ENCODE peak calls at places on chromosomes 3 and 15, in seven cellular contexts. One of them, this sample, is unnamed.

GRCh38 chr3:153284282-153284938 is 122.4 kb downstream of the RAP2B start:
- DNase-seq in fibroblast of the aortic adventitia: peak; percentile 97
- DNase-seq in H7: no peak
- DNase-seq in mammary epithelial cell: peak; percentile 81
- DNase-seq in colonic mucosa: peak; percentile 30
- DNase-seq in Peyer's patch: no peak
- DNase-seq in tibial artery: peak; percentile 80
- DNase-seq in this sample: no peak

GRCh38 chr3:84980011-84980410 is 21.2 kb downstream of the CADM2 start:
- DNase-seq in fibroblast of the aortic adventitia: no peak
- DNase-seq in H7: no peak
- DNase-seq in mammary epithelial cell: no peak
- DNase-seq in colonic mucosa: no peak
- DNase-seq in Peyer's patch: no peak
- DNase-seq in tibial artery: no peak
- DNase-seq in this sample: peak; percentile 75

GRCh38 chr15:31070867-31071266 is 30.7 kb downstream of the TRPM1 start:
- DNase-seq in fibroblast of the aortic adventitia: no peak
- DNase-seq in H7: no peak
- DNase-seq in mammary epithelial cell: no peak
- DNase-seq in colonic mucosa: no peak
- DNase-seq in Peyer's patch: no peak
- DNase-seq in tibial artery: no peak
- DNase-seq in this sample: no peak

GRCh38 chr15:62853114-62853832 is 189.3 kb upstream of the TPM1 start:
- DNase-seq in fibroblast of the aortic adventitia: no peak
- DNase-seq in H7: no peak
- DNase-seq in mammary epithelial cell: peak; percentile 54
- DNase-seq in colonic mucosa: no peak
- DNase-seq in Peyer's patch: no peak
- DNase-seq in tibial artery: no peak
- DNase-seq in this sample: no peak

GRCh38 chr15:22810735-22811338 is 24.4 kb downstream of the NIPA1 start:
- DNase-seq in fibroblast of the aortic adventitia: no peak
- DNase-seq in H7: no peak
- DNase-seq in mammary epithelial cell: no peak
- DNase-seq in colonic mucosa: no peak
- DNase-seq in Peyer's patch: no peak
- DNase-seq in tibial artery: no peak
- DNase-seq in this sample: no peak

GRCh38 chr3:100209948-100210776 is 50.6 kb upstream of the TBC1D23 start:
- DNase-seq in fibroblast of the aortic adventitia: peak; percentile 4
- DNase-seq in H7: no peak
- DNase-seq in mammary epithelial cell: no peak
- DNase-seq in colonic mucosa: no peak
- DNase-seq in Peyer's patch: no peak
- DNase-seq in tibial artery: no peak
- DNase-seq in this sample: no peak

GRCh38 chr15:52496776-52497470 is 31.8 kb downstream of the MYO5A start:
- DNase-seq in fibroblast of the aortic adventitia: peak; percentile 38
- DNase-seq in H7: no peak
- DNase-seq in mammary epithelial cell: peak; percentile 86
- DNase-seq in colonic mucosa: no peak
- DNase-seq in Peyer's patch: no peak
- DNase-seq in tibial artery: no peak
- DNase-seq in this sample: no peak

GRCh38 chr3:78927787-78928186 is 840.0 kb downstream of the ROBO1 start:
- DNase-seq in fibroblast of the aortic adventitia: no peak
- DNase-seq in H7: no peak
- DNase-seq in mammary epithelial cell: no peak
- DNase-seq in colonic mucosa: no peak
- DNase-seq in Peyer's patch: no peak
- DNase-seq in tibial artery: no peak
- DNase-seq in this sample: no peak

GRCh38 chr15:77784361-77785292 is 151.9 kb upstream of the LINGO1 start:
- DNase-seq in fibroblast of the aortic adventitia: peak; percentile 7
- DNase-seq in H7: peak; percentile 89
- DNase-seq in mammary epithelial cell: no peak
- DNase-seq in colonic mucosa: peak; percentile 25
- DNase-seq in Peyer's patch: no peak
- DNase-seq in tibial artery: no peak
- DNase-seq in this sample: peak; percentile 34

GRCh38 chr3:147816770-147817169 is 407.6 kb downstream of the ZIC1 start:
- DNase-seq in fibroblast of the aortic adventitia: peak; percentile 63
- DNase-seq in H7: no peak
- DNase-seq in mammary epithelial cell: no peak
- DNase-seq in colonic mucosa: peak; percentile 84
- DNase-seq in Peyer's patch: peak; percentile 70
- DNase-seq in tibial artery: no peak
- DNase-seq in this sample: no peak

GRCh38 chr3:172268896-172269295 is 179.4 kb downstream of the GHSR start:
- DNase-seq in fibroblast of the aortic adventitia: no peak
- DNase-seq in H7: no peak
- DNase-seq in mammary epithelial cell: no peak
- DNase-seq in colonic mucosa: no peak
- DNase-seq in Peyer's patch: no peak
- DNase-seq in tibial artery: no peak
- DNase-seq in this sample: no peak

GRCh38 chr3:14534379-14535191 is 5.6 kb downstream of the GRIP2 start:
- DNase-seq in fibroblast of the aortic adventitia: no peak
- DNase-seq in H7: peak; percentile 89
- DNase-seq in mammary epithelial cell: no peak
- DNase-seq in colonic mucosa: no peak
- DNase-seq in Peyer's patch: no peak
- DNase-seq in tibial artery: no peak
- DNase-seq in this sample: no peak

GRCh38 chr3:192215-192929 is 4.2 kb upstream of the CHL1 start:
- DNase-seq in fibroblast of the aortic adventitia: no peak
- DNase-seq in H7: no peak
- DNase-seq in mammary epithelial cell: no peak
- DNase-seq in colonic mucosa: no peak
- DNase-seq in Peyer's patch: no peak
- DNase-seq in tibial artery: no peak
- DNase-seq in this sample: no peak

GRCh38 chr15:40192942-40193341 is 32.1 kb downstream of the BUB1B start:
- DNase-seq in fibroblast of the aortic adventitia: peak; percentile 84
- DNase-seq in H7: no peak
- DNase-seq in mammary epithelial cell: peak; percentile 4
- DNase-seq in colonic mucosa: no peak
- DNase-seq in Peyer's patch: no peak
- DNase-seq in tibial artery: no peak
- DNase-seq in this sample: no peak

GRCh38 chr3:63814300-63814699 is 4.8 kb upstream of the C3orf49 start:
- DNase-seq in fibroblast of the aortic adventitia: peak; percentile 27
- DNase-seq in H7: peak; percentile 39
- DNase-seq in mammary epithelial cell: no peak
- DNase-seq in colonic mucosa: no peak
- DNase-seq in Peyer's patch: no peak
- DNase-seq in tibial artery: no peak
- DNase-seq in this sample: no peak

GRCh38 chr3:32894977-32895376 is 56.5 kb upstream of the CCR4 start:
- DNase-seq in fibroblast of the aortic adventitia: no peak
- DNase-seq in H7: no peak
- DNase-seq in mammary epithelial cell: no peak
- DNase-seq in colonic mucosa: no peak
- DNase-seq in Peyer's patch: no peak
- DNase-seq in tibial artery: no peak
- DNase-seq in this sample: no peak

GRCh38 chr3:62718011-62718410 is 157.2 kb downstream of the CADPS start:
- DNase-seq in fibroblast of the aortic adventitia: no peak
- DNase-seq in H7: no peak
- DNase-seq in mammary epithelial cell: peak; percentile 37
- DNase-seq in colonic mucosa: no peak
- DNase-seq in Peyer's patch: no peak
- DNase-seq in tibial artery: no peak
- DNase-seq in this sample: no peak

GRCh38 chr15:43519207-43519606 is 1.8 kb downstream of the MAP1A start:
- DNase-seq in fibroblast of the aortic adventitia: no peak
- DNase-seq in H7: peak; percentile 10
- DNase-seq in mammary epithelial cell: no peak
- DNase-seq in colonic mucosa: no peak
- DNase-seq in Peyer's patch: no peak
- DNase-seq in tibial artery: no peak
- DNase-seq in this sample: peak; percentile 29

GRCh38 chr3:167675835-167676234 is 22.1 kb upstream of the WDR49 start:
- DNase-seq in fibroblast of the aortic adventitia: peak; percentile 1
- DNase-seq in H7: no peak
- DNase-seq in mammary epithelial cell: no peak
- DNase-seq in colonic mucosa: no peak
- DNase-seq in Peyer's patch: no peak
- DNase-seq in tibial artery: no peak
- DNase-seq in this sample: no peak

GRCh38 chr15:99369250-99369649 is 118.0 kb downstream of the LRRC28 start:
- DNase-seq in fibroblast of the aortic adventitia: no peak
- DNase-seq in H7: no peak
- DNase-seq in mammary epithelial cell: no peak
- DNase-seq in colonic mucosa: no peak
- DNase-seq in Peyer's patch: no peak
- DNase-seq in tibial artery: no peak
- DNase-seq in this sample: no peak
- H3K4me3 ChIP-seq in fibroblast of the aortic adventitia: no peak overlapping the region
- H3K4me3 ChIP-seq in H7: no peak overlapping the region
- H3K4me3 ChIP-seq in mammary epithelial cell: no peak overlapping the region
- H3K4me3 ChIP-seq in colonic mucosa: no peak overlapping the region
- H3K4me3 ChIP-seq in Peyer's patch: no peak overlapping the region
- H3K4me3 ChIP-seq in tibial artery: no peak overlapping the region
- H3K4me3 ChIP-seq in this sample: no peak overlapping the region

GRCh38 chr3:161314836-161315391 is 56.4 kb downstream of the SPTSSB start:
- DNase-seq in fibroblast of the aortic adventitia: peak; percentile 9
- DNase-seq in H7: no peak
- DNase-seq in mammary epithelial cell: peak; percentile 12
- DNase-seq in colonic mucosa: no peak
- DNase-seq in Peyer's patch: no peak
- DNase-seq in tibial artery: no peak
- DNase-seq in this sample: no peak
- H3K4me3 ChIP-seq in fibroblast of the aortic adventitia: no peak overlapping the region
- H3K4me3 ChIP-seq in H7: no peak overlapping the region
- H3K4me3 ChIP-seq in mammary epithelial cell: no peak overlapping the region
- H3K4me3 ChIP-seq in colonic mucosa: no peak overlapping the region
- H3K4me3 ChIP-seq in Peyer's patch: no peak overlapping the region
- H3K4me3 ChIP-seq in tibial artery: no peak overlapping the region
- H3K4me3 ChIP-seq in this sample: no peak overlapping the region

DNA sequence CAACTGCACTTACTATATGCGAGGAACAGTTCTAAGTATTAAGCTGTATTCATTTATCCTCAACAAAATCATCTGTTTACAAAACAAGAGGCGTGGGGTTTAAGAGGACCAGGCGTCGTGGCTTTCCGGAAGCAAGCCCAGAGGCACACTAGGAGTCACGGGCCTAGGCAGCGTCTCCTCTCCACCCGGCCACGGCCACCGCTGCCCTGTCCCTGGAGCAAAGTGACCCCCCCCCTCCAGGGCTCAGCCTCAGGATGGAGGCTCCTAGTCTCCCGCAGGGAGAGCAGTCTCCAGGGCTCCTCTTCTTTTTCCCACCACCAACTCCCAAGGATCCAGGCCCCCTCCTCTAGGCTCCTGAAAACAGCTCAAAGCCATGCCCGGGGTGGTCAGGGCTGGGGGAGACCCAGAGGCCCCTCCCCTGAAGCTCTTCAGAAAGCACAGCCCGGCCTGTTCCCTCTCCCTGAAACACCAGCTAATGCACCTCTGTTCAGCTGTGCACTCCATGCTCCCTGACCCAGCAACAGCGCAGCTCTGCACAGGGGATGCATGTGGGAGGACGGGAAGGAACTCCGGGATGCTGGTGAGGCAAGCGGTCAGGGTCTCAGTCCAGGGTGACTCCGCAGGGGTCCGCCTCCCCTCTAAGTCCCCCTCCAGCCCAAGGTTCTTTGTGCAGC is 16.8 kb downstream of the TNK2 start:
- DNase-seq in fibroblast of the aortic adventitia: no peak
- DNase-seq in H7: no peak
- DNase-seq in mammary epithelial cell: no peak
- DNase-seq in colonic mucosa: no peak
- DNase-seq in Peyer's patch: no peak
- DNase-seq in tibial artery: no peak
- DNase-seq in this sample: no peak
- H3K4me3 ChIP-seq in fibroblast of the aortic adventitia: peak overlapping the region; percentile 63
- H3K4me3 ChIP-seq in H7: no peak overlapping the region
- H3K4me3 ChIP-seq in mammary epithelial cell: no peak overlapping the region
- H3K4me3 ChIP-seq in colonic mucosa: no peak overlapping the region
- H3K4me3 ChIP-seq in Peyer's patch: peak overlapping the region; percentile 7
- H3K4me3 ChIP-seq in tibial artery: peak overlapping the region; percentile 49
- H3K4me3 ChIP-seq in this sample: no peak overlapping the region

GRCh38 chr15:56734013-56734625 is 810 bp upstream of the ZNF280D start:
- DNase-seq in fibroblast of the aortic adventitia: no peak
- DNase-seq in H7: no peak
- DNase-seq in mammary epithelial cell: peak; percentile 20
- DNase-seq in colonic mucosa: no peak
- DNase-seq in Peyer's patch: no peak
- DNase-seq in tibial artery: no peak
- DNase-seq in this sample: no peak
- H3K4me3 ChIP-seq in fibroblast of the aortic adventitia: no peak overlapping the region
- H3K4me3 ChIP-seq in H7: no peak overlapping the region
- H3K4me3 ChIP-seq in mammary epithelial cell: peak overlapping the region; percentile 75
- H3K4me3 ChIP-seq in colonic mucosa: peak overlapping the region; percentile 61
- H3K4me3 ChIP-seq in Peyer's patch: no peak overlapping the region
- H3K4me3 ChIP-seq in tibial artery: peak overlapping the region; percentile 84
- H3K4me3 ChIP-seq in this sample: no peak overlapping the region

GRCh38 chr3:143604849-143605660 is 243.2 kb downstream of the SLC9A9 start:
- DNase-seq in fibroblast of the aortic adventitia: no peak
- DNase-seq in H7: no peak
- DNase-seq in mammary epithelial cell: no peak
- DNase-seq in colonic mucosa: no peak
- DNase-seq in Peyer's patch: no peak
- DNase-seq in tibial artery: no peak
- DNase-seq in this sample: no peak

GRCh38 chr3:143612541-143612940 is 235.7 kb downstream of the SLC9A9 start:
- DNase-seq in fibroblast of the aortic adventitia: no peak
- DNase-seq in H7: no peak
- DNase-seq in mammary epithelial cell: peak; percentile 27
- DNase-seq in colonic mucosa: no peak
- DNase-seq in Peyer's patch: no peak
- DNase-seq in tibial artery: no peak
- DNase-seq in this sample: no peak

GRCh38 chr3:143613226-143613625 is 235.0 kb downstream of the SLC9A9 start:
- DNase-seq in fibroblast of the aortic adventitia: no peak
- DNase-seq in H7: no peak
- DNase-seq in mammary epithelial cell: peak; percentile 37
- DNase-seq in colonic mucosa: no peak
- DNase-seq in Peyer's patch: no peak
- DNase-seq in tibial artery: no peak
- DNase-seq in this sample: no peak

GRCh38 chr3:143605661-143605950 is 242.7 kb downstream of the SLC9A9 start:
- DNase-seq in fibroblast of the aortic adventitia: no peak
- DNase-seq in H7: no peak
- DNase-seq in mammary epithelial cell: no peak
- DNase-seq in colonic mucosa: no peak
- DNase-seq in Peyer's patch: no peak
- DNase-seq in tibial artery: no peak
- DNase-seq in this sample: no peak

DNA sequence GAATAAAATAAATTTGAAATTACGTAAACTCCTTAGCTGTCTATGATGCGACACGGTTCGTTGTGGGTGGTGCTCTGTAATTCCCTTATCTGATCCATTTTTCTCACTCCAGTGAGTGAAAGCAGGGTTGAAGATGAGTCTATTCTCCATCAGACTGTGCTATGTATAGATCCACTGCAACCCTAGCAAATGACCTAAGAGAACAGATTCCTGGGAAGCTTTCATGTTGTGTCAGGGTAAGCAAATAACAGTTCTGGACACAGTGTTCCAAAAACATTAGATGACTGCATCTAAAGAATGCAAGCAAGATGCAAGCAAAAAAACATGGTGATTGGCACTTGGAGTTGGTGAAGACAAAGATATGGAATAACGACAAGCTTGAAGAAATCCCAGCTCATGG is 239.3 kb downstream of the SLC9A9 start:
- DNase-seq in fibroblast of the aortic adventitia: peak; percentile 4
- DNase-seq in H7: no peak
- DNase-seq in mammary epithelial cell: peak; percentile 19
- DNase-seq in colonic mucosa: no peak
- DNase-seq in Peyer's patch: no peak
- DNase-seq in tibial artery: no peak
- DNase-seq in this sample: no peak
- H3K4me3 ChIP-seq in fibroblast of the aortic adventitia: no peak overlapping the region
- H3K4me3 ChIP-seq in H7: no peak overlapping the region
- H3K4me3 ChIP-seq in mammary epithelial cell: no peak overlapping the region
- H3K4me3 ChIP-seq in colonic mucosa: no peak overlapping the region
- H3K4me3 ChIP-seq in Peyer's patch: no peak overlapping the region
- H3K4me3 ChIP-seq in tibial artery: no peak overlapping the region
- H3K4me3 ChIP-seq in this sample: no peak overlapping the region

This sample was measured in BE2C.